ENCODE peak calls at places on chromosomes 6 and 20, in four cellular contexts. O is CD4-positive, alpha-beta memory T cell; J is GM10248; B is iris pigment epithelial cell. V is an unnamed sample.

GRCh38 chr6:57097596-57097995 is 7.6 kb downstream of the ZNF451 start:
- DNase-seq in O (no peak), J (no peak), B (peak), V (no peak)

GRCh38 chr20:22501566-22502344 is 82.6 kb downstream of the FOXA2 start:
- DNase-seq in O (no peak), J (no peak), B (no peak), V (no peak)

GRCh38 chr20:59026904-59027745 is 5.0 kb downstream of the ATP5F1E start:
- DNase-seq in O (no peak), J (no peak), B (no peak), V (no peak)

GRCh38 chr6:166333172-166333995 is 9.0 kb downstream of the SFT2D1 start:
- DNase-seq in O (peak), J (peak), B (no peak), V (peak)

GRCh38 chr6:31441368-31442267 is 38.2 kb downstream of the MICA start:
- DNase-seq in O (peak), J (peak), B (peak), V (peak)

GRCh38 chr20:17990278-17990972 is 21.6 kb downstream of the MGME1 start:
- DNase-seq in O (no peak), J (no peak), B (peak), V (no peak)

GRCh38 chr6:85552652-85553051 is 41.0 kb downstream of the SNX14 start:
- DNase-seq in O (no peak), J (no peak), B (no peak), V (no peak)

GRCh38 chr20:45783656-45784294 is 7.9 kb downstream of the WFDC3 start:
- DNase-seq in O (no peak), J (no peak), B (no peak), V (no peak)

GRCh38 chr6:29112135-29112534 is 4.3 kb downstream of the OR2J3 start:
- DNase-seq in O (no peak), J (no peak), B (no peak), V (peak)

GRCh38 chr6:105832358-105832757 is 253.8 kb upstream of the PRDM1 start:
- DNase-seq in O (no peak), J (no peak), B (peak), V (no peak)

GRCh38 chr6:133953634-133954415 is 801 bp downstream of the TBPL1 start:
- DNase-seq in O (no peak), J (no peak), B (no peak), V (peak)

GRCh38 chr6:158760618-158761250 is 58.4 kb downstream of the EZR start:
- DNase-seq in O (no peak), J (no peak), B (no peak), V (no peak)

GRCh38 chr6:41039060-41039998 is at the start of gene UNC5CL:
- DNase-seq in O (no peak), J (peak), B (peak), V (peak)

GRCh38 chr6:157267109-157267611 is 56.2 kb downstream of the TMEM242 start:
- DNase-seq in O (no peak), J (no peak), B (no peak), V (no peak)

GRCh38 chr20:4156411-4156810 is 141.1 kb upstream of the RNF24 start:
- DNase-seq in O (no peak), J (no peak), B (no peak), V (no peak)

GRCh38 chr6:149696904-149697303 is 21.0 kb downstream of the LATS1 start:
- DNase-seq in O (no peak), J (no peak), B (peak), V (no peak)

GRCh38 chr6:41073968-41074691 is 1.4 kb downstream of the NFYA start:
- DNase-seq in O (peak), J (no peak), B (peak), V (no peak)

GRCh38 chr6:47647188-47647587 is 51.2 kb upstream of the ADGRF4 start:
- DNase-seq in O (no peak), J (no peak), B (no peak), V (no peak)

GRCh38 chr20:1737134-1737533 is 79.6 kb upstream of the SIRPG start:
- DNase-seq in O (no peak), J (no peak), B (no peak), V (no peak)

GRCh38 chr6:40799296-40800020 is 212.3 kb upstream of the LRFN2 start:
- DNase-seq in O (no peak), J (no peak), B (no peak), V (no peak)

GRCh38 chr6:43278524-43279078 is 19.5 kb upstream of the SLC22A7 start:
- DNase-seq in O (no peak), J (no peak), B (peak), V (no peak)

GRCh38 chr6:83853968-83854501 is 875 bp downstream of the RIPPLY2 start:
- DNase-seq in O (no peak), J (no peak), B (peak), V (no peak)

GRCh38 chr20:38771621-38772020 is 23.4 kb downstream of the ACTR5 start:
- DNase-seq in O (no peak), J (no peak), B (no peak), V (no peak)

GRCh38 chr20:56117350-56117749 is 112.0 kb upstream of the CBLN4 start:
- DNase-seq in O (no peak), J (no peak), B (no peak), V (no peak)

GRCh38 chr20:58127731-58128130 is 100.7 kb downstream of the ANKRD60 start:
- DNase-seq in O (no peak), J (no peak), B (peak), V (no peak)

GRCh38 chr20:4763776-4764525 is 42.2 kb downstream of the PRND start:
- DNase-seq in O (no peak), J (no peak), B (no peak), V (peak)